ENCODE peak calls at places on chromosomes 12 and 14, in four cellular contexts. T is pancreas, E is fibroblast of mammary gland, L is astrocyte of the spinal cord. W is an unnamed sample.

GRCh38 chr14:23056956-23057756 is at the start of gene CDH24:
- DNase-seq in E (peak; percentile 50), L (peak; percentile 68), T (peak; percentile 79), W (peak; percentile 71)

GRCh38 chr14:89540009-89540829 is 123.2 kb upstream of the FOXN3 start:
- DNase-seq in E (peak; percentile 10), T (no peak), L (peak; percentile 68), W (peak; percentile 9)

GRCh38 chr14:102362084-102362483 is 606 bp downstream of the CINP start:
- DNase-seq in T (no peak), E (peak; percentile 65), L (peak; percentile 8), W (peak; percentile 28)

GRCh38 chr12:122988036-122988435 is 7.6 kb downstream of the ARL6IP4 start:
- DNase-seq in E (no peak), L (no peak), T (no peak), W (no peak)

GRCh38 chr12:76080729-76081415 is 3.6 kb downstream of the NAP1L1 start:
- DNase-seq in E (no peak), T (no peak), L (no peak), W (peak; percentile 9)

GRCh38 chr14:69713127-69713800 is 53.7 kb upstream of the SRSF5 start:
- DNase-seq in E (no peak), L (no peak), T (no peak), W (no peak)

GRCh38 chr12:123398177-123398916 is 14.4 kb downstream of the KMT5A start:
- DNase-seq in E (peak; percentile 92), T (no peak), L (peak; percentile 81), W (peak; percentile 87)

GRCh38 chr14:41606249-41607118 is at the start of gene LRFN5:
- DNase-seq in E (peak; percentile 69), T (no peak), L (peak; percentile 54), W (peak; percentile 17)

GRCh38 chr12:43786899-43787693 is 19.0 kb downstream of the TWF1 start:
- DNase-seq in E (peak; percentile 69), L (no peak), T (no peak), W (no peak)

GRCh38 chr12:108605000-108605689 is 7.3 kb upstream of the TMEM119 start:
- DNase-seq in E (peak; percentile 51), T (no peak), L (no peak), W (peak; percentile 72)

GRCh38 chr12:28222081-28222700 is 31.9 kb downstream of the CCDC91 start:
- DNase-seq in E (no peak), T (no peak), L (no peak), W (no peak)

GRCh38 chr12:16609140-16609539 is 3.2 kb upstream of the LMO3 start:
- DNase-seq in L (no peak), E (no peak), T (peak; percentile 37), W (peak; percentile 3)

GRCh38 chr14:38524636-38525403 is 268.9 kb upstream of the CLEC14A start:
- DNase-seq in E (no peak), T (no peak), L (no peak), W (no peak)

GRCh38 chr14:103427485-103428443 is 42.5 kb downstream of the MARK3 start:
- DNase-seq in E (peak; percentile 92), T (peak; percentile 26), L (peak; percentile 86), W (peak; percentile 55)

GRCh38 chr12:57476162-57476992 is 3.3 kb downstream of the ARHGAP9 start:
- DNase-seq in E (no peak), T (no peak), L (no peak), W (no peak)

GRCh38 chr12:50933459-50934124 is 18.8 kb upstream of the HIGD1C start:
- DNase-seq in T (no peak), E (peak; percentile 64), L (no peak), W (no peak)

GRCh38 chr12:98618952-98619351 is 25.5 kb downstream of the SLC25A3 start:
- DNase-seq in E (peak; percentile 83), L (no peak), T (no peak), W (peak; percentile 84)

GRCh38 chr12:92030618-92031017 is 115.0 kb downstream of the BTG1 start:
- DNase-seq in E (peak; percentile 87), L (peak; percentile 81), T (no peak), W (peak; percentile 93)

GRCh38 chr12:92971869-92972524 is 42.9 kb upstream of the EEA1 start:
- DNase-seq in L (peak; percentile 82), T (no peak), E (peak; percentile 92), W (peak; percentile 87)

GRCh38 chr12:43292699-43293098 is 259.3 kb downstream of the ADAMTS20 start:
- DNase-seq in L (peak; percentile 63), T (no peak), E (peak; percentile 77), W (no peak)

GRCh38 chr14:50944647-50945413 is 547 bp upstream of the PYGL start:
- DNase-seq in T (peak; percentile 52), E (peak; percentile 55), L (peak; percentile 40), W (peak; percentile 54)

GRCh38 chr12:52007158-52007921 is 594 bp downstream of the TAMALIN start:
- DNase-seq in L (no peak), T (peak; percentile 35), E (no peak), W (no peak)

GRCh38 chr12:13570005-13570694 is 373.6 kb downstream of the EMP1 start:
- DNase-seq in L (no peak), T (no peak), E (peak; percentile 65), W (peak; percentile 68)

GRCh38 chr12:71602745-71603577 is 60.7 kb downstream of the ZFC3H1 start:
- DNase-seq in T (no peak), E (no peak), L (no peak), W (no peak)

GRCh38 chr12:125332900-125333299 is 267.7 kb downstream of the AACS start:
- DNase-seq in E (no peak), L (no peak), T (no peak), W (no peak)
- TF ChIP-seq CTCF in E (peak; percentile 9), L (peak; percentile 16), T (no peak), W (no peak)

GRCh38 chr12:101243074-101243473 is 33.0 kb upstream of the SLC5A8 start:
- DNase-seq in T (no peak), E (peak; percentile 2), L (no peak), W (no peak)
- H3K4me3 ChIP-seq in T (no peak overlapping the region), E (no peak overlapping the region), L (no peak overlapping the region), W (no peak overlapping the region)

DNA sequence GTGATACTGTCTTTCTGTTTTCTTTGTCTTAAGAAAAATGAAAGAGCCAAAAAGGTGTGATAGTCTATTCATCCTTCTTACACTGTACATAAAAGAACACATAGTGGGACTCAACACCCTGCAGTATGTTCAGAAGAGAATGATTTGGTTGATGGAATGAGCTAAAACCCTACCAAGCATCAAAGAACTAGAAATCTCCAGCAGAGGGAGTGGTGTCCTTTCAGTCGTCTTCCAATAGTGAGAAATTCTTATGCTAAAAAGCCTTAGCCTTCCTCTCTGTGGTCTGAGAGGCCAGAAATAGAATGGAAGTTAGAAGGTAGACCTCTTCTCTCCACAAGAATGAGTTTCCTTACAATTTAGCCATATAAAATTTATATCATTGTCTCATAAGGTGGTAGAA is 393.4 kb upstream of the SEL1L start:
- DNase-seq in T (no peak), E (no peak), L (no peak), W (no peak)
- TF ChIP-seq CTCF in T (no peak), E (no peak), L (no peak), W (no peak)

DNA sequence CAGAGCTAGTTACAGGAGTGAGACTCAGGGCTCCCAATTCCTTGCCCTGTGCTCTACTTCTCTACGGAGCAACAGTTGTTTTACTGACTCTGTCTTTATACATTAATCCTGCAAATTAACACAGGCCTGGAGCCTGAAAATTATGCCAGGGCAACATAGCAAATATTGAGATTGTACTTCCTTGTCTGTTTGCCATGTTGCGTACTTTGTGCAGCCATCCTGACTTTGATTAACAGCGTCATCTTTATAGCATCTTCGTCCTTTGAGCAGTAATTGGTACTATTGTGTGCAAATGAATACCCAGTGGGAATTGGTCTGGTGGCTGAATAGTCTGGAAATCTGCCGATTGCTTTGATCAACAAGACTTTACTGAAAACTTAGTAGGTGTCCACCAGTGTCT is 15.1 kb upstream of the AKAP6 start:
- DNase-seq in E (no peak), L (no peak), T (no peak), W (no peak)
- H3K4me3 ChIP-seq in E (no peak overlapping the region), L (no peak overlapping the region), T (no peak overlapping the region), W (no peak overlapping the region)

GRCh38 chr12:7937867-7938506 is 2.0 kb upstream of the SLC2A3 start:
- DNase-seq in E (peak; percentile 52), L (peak; percentile 42), T (no peak), W (peak; percentile 26)
- TF ChIP-seq CTCF in E (no peak), L (no peak), T (no peak), W (peak; percentile 49)

GRCh38 chr14:90760055-90760444 is 56.2 kb downstream of the TTC7B start:
- DNase-seq in L (no peak), T (no peak), E (no peak), W (no peak)

GRCh38 chr14:90760591-90761316 is 55.5 kb downstream of the TTC7B start:
- DNase-seq in L (peak; percentile 37), T (no peak), E (peak; percentile 56), W (peak; percentile 32)

GRCh38 chr14:90758028-90758889 is 58.0 kb downstream of the TTC7B start:
- DNase-seq in L (peak; percentile 87), T (peak; percentile 89), E (peak; percentile 91), W (peak; percentile 91)

GRCh38 chr14:90758959-90759358 is 57.3 kb downstream of the TTC7B start:
- DNase-seq in L (no peak), E (peak; percentile 67), T (peak; percentile 38), W (peak; percentile 18)

GRCh38 chr14:90759370-90760054 is 56.7 kb downstream of the TTC7B start:
- DNase-seq in T (no peak), L (no peak), E (peak; percentile 24), W (no peak)
- H3K4me3 ChIP-seq in T (no peak overlapping the region), L (no peak overlapping the region), E (no peak overlapping the region), W (no peak overlapping the region)

DNA sequence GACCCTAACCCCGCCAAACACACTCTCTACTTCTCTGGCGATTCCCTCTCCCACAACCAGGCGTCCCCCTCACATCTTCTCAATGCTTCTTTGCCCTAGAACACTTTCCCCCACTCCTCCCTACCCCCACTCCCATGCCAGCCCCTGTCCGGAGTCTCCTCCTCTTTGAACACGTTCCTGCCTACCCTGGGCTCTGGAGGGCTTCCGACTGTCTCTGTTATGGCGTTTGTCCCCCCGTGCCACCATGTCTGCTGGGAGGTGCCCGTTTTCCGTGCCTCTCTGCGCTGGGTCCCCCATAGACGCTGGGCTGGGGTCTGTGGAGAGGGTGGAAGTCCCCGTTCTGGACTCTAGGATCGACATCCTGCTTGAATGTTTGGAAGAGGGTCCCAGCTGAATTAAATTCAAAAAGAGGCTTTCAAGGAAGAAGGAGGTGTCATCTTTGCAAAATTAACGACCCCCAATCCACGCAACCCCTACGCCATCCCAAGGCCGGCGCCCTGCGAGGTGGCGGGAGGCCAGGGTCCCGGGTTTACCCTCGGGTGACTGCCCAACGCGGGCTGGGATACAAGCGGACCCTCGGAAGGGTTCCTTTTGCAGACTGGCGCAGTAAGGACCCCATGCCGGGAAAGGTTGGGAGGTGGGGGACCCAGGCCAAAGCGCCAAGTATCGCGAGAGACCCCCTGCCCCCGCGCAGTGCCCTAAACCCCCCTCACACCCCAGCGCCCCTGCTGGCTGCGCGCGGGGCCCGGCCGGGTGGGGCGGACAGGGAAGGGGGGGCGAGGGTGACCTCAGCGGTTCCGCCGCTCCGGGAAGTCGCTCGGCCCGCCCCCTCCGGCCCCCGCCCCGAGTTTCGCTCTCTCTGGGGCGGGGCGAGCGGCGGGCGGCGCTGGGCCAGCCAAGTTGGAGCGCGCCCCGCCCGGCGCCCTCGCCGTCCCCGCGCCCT is 973 bp upstream of the ZBTB42 start:
- DNase-seq in E (peak; percentile 56), L (peak; percentile 79), T (peak; percentile 87), W (peak; percentile 82)
- TF ChIP-seq CTCF in E (peak; percentile 14), L (peak; percentile 47), T (peak; percentile 25), W (peak; percentile 35)

GRCh38 chr14:73991097-73991496 is 28.0 kb downstream of the ENTPD5 start:
- DNase-seq in T (no peak), L (no peak), E (no peak), W (peak; percentile 24)

GRCh38 chr14:73988065-73988464 is 31.0 kb downstream of the ENTPD5 start:
- DNase-seq in L (no peak), T (no peak), E (no peak), W (no peak)
- H3K4me3 ChIP-seq in L (no peak overlapping the region), T (no peak overlapping the region), E (no peak overlapping the region), W (no peak overlapping the region)

W was measured in fibroblast of villous mesenchyme.